ENCODE peak calls at places on chromosome 4, in nine cellular contexts. F is DMS53, X is SHP77 treated with DMSO at 0.1 percent for 48 hours, O is HuH-7.5, J is PC-3, A is HS-5, P is fibroblast of the aortic adventitia, Y is fibroblast of pulmonary artery, Q is omental fat pad. D is an unnamed sample.

GRCh38 chr4:74433541-74434172 is 11.3 kb upstream of the AREG start:
- DNase-seq in J (no peak), P (no peak), Y (no peak), A (no peak), X (peak), Q (no peak), O (no peak), F (no peak), D (no peak)

GRCh38 chr4:25367004-25367621 is 9.9 kb upstream of the ANAPC4 start:
- DNase-seq in Y (peak), A (no peak), Q (no peak), P (peak), J (peak), X (no peak), F (peak), O (no peak), D (no peak)

GRCh38 chr4:684611-685010 is 4.3 kb downstream of the SLC49A3 start:
- DNase-seq in O (no peak), A (no peak), Y (no peak), J (no peak), Q (no peak), F (no peak), P (no peak), X (no peak), D (no peak)

GRCh38 chr4:53168237-53168636 is 197.6 kb downstream of the SCFD2 start:
- DNase-seq in F (no peak), A (no peak), J (no peak), P (peak), O (no peak), Y (no peak), Q (no peak), X (no peak), D (no peak)

GRCh38 chr4:6722891-6723290 is 6.9 kb downstream of the BLOC1S4 start:
- DNase-seq in Q (no peak), P (no peak), O (no peak), Y (no peak), A (no peak), X (no peak), F (no peak), J (no peak), D (no peak)

GRCh38 chr4:8504279-8505007 is 63.9 kb downstream of the TRMT44 start:
- DNase-seq in F (peak), Y (no peak), X (no peak), P (no peak), Q (no peak), O (no peak), J (peak), A (no peak), D (no peak)

GRCh38 chr4:6420972-6421371 is 51.4 kb downstream of the PPP2R2C start:
- DNase-seq in X (no peak), Y (no peak), P (no peak), J (no peak), Q (no peak), F (no peak), O (no peak), A (no peak), D (no peak)

GRCh38 chr4:169540774-169541173 is 71.6 kb downstream of the NEK1 start:
- DNase-seq in A (no peak), Y (peak), J (no peak), O (no peak), F (no peak), Q (no peak), P (peak), X (no peak), D (no peak)

GRCh38 chr4:4443821-4444220 is 56.9 kb downstream of the NSG1 start:
- DNase-seq in P (peak), F (no peak), A (peak), O (no peak), Q (no peak), J (peak), X (no peak), Y (peak), D (no peak)

GRCh38 chr4:89469930-89470375 is 162.4 kb upstream of the GPRIN3 start:
- DNase-seq in Q (no peak), F (no peak), P (peak), X (no peak), A (peak), O (no peak), J (peak), Y (peak), D (no peak)

GRCh38 chr4:116150152-116150551 is 935.2 kb downstream of the TRAM1L1 start:
- DNase-seq in Y (no peak), F (peak), Q (no peak), X (no peak), A (no peak), J (peak), P (no peak), O (no peak), D (no peak)

GRCh38 chr4:173937871-173938270 is 345.6 kb downstream of the FBXO8 start:
- DNase-seq in F (no peak), A (no peak), O (no peak), Y (no peak), P (no peak), Q (no peak), J (no peak), X (no peak), D (no peak)